ENCODE peak calls at places on chromosomes 6 and 20, in four cellular contexts. K is PC-9, C is right cardiac atrium, E is tibial nerve. Y is an unnamed sample. For H3K4me1, the result is how much of the 10 kb centered on the place peaks cover.

GRCh38 chr6:27040244-27041042 is 207.1 kb upstream of the PRSS16 start:
- DNase-seq in K (no peak), C (no peak), E (no peak), Y (no peak)

GRCh38 chr6:110053395-110054240 is 75.5 kb downstream of the GPR6 start:
- DNase-seq in C (no peak), E (no peak), K (peak), Y (no peak)

GRCh38 chr20:19976595-19977372 is 40.4 kb upstream of the NAA20 start:
- DNase-seq in C (peak), K (peak), E (no peak), Y (peak)

GRCh38 chr6:7921071-7921470 is 10.5 kb upstream of the TXNDC5 start:
- DNase-seq in C (no peak), E (no peak), K (no peak), Y (no peak)

GRCh38 chr20:20209684-20210083 is 157.4 kb downstream of the CFAP61 start:
- DNase-seq in E (no peak), C (no peak), K (no peak), Y (no peak)

GRCh38 chr6:148508401-148509151 is 165.9 kb downstream of the SASH1 start:
- DNase-seq in E (no peak), C (no peak), K (no peak), Y (no peak)

GRCh38 chr20:44394520-44395182 is 39.2 kb downstream of the HNF4A start:
- DNase-seq in K (no peak), C (no peak), E (no peak), Y (no peak)

GRCh38 chr20:49344975-49345374 is 67.1 kb upstream of the ZNFX1 start:
- DNase-seq in C (peak), K (peak), E (peak), Y (no peak)

GRCh38 chr6:4973972-4974885 is 29.6 kb downstream of the RPP40 start:
- DNase-seq in C (peak), E (no peak), K (no peak), Y (no peak)

GRCh38 chr6:154938245-154938583 is 56.9 kb upstream of the TIAM2 start:
- DNase-seq in K (no peak), C (no peak), E (no peak), Y (no peak)

GRCh38 chr6:32439708-32440214 is at the start of gene HLA-DRA:
- DNase-seq in C (no peak), K (no peak), E (no peak), Y (no peak)

GRCh38 chr6:87923389-87924050 is 124.1 kb upstream of the SPACA1 start:
- DNase-seq in C (no peak), E (no peak), K (no peak), Y (no peak)

GRCh38 chr6:36595168-36595818 is 1.1 kb downstream of the SRSF3 start:
- DNase-seq in E (no peak), K (no peak), C (no peak), Y (no peak)

GRCh38 chr6:128233501-128233900 is 286.9 kb downstream of the PTPRK start:
- DNase-seq in E (no peak), K (no peak), C (no peak), Y (no peak)

GRCh38 chr20:46520976-46521579 is 7.7 kb upstream of the ZNF334 start:
- DNase-seq in E (no peak), K (peak), C (peak), Y (no peak)

GRCh38 chr20:51569815-51570741 is 27.6 kb upstream of the NFATC2 start:
- DNase-seq in K (no peak), C (peak), E (no peak), Y (no peak)

GRCh38 chr6:101403566-101403965 is 10.1 kb downstream of the GRIK2 start:
- DNase-seq in E (no peak), K (no peak), C (no peak), Y (no peak)

GRCh38 chr20:21710341-21710740 is 4.9 kb downstream of the PAX1 start:
- DNase-seq in E (no peak), C (no peak), K (no peak), Y (no peak)

GRCh38 chr6:169850154-169850553 is 98.7 kb downstream of the ERMARD start:
- DNase-seq in K (no peak), E (no peak), C (no peak), Y (no peak)

GRCh38 chr6:148716811-148717210 is 30.0 kb upstream of the UST start:
- DNase-seq in E (no peak), K (no peak), C (no peak), Y (no peak)

GRCh38 chr6:130811932-130812331 is 15.3 kb upstream of the SMLR1 start:
- DNase-seq in K (no peak), E (no peak), C (no peak), Y (no peak)

GRCh38 chr20:14992071-14992654 is 654.8 kb upstream of the FLRT3 start:
- DNase-seq in E (no peak), C (no peak), K (no peak), Y (no peak)

GRCh38 chr6:169702640-169703246 is 817 bp downstream of the C6orf120 start:
- DNase-seq in C (no peak), K (peak), E (no peak), Y (no peak)

GRCh38 chr20:56003111-56003800 is 2.1 kb downstream of the CBLN4 start:
- DNase-seq in E (no peak), K (no peak), C (peak), Y (no peak)

GRCh38 chr6:122220254-122220653 is 179.2 kb upstream of the HSF2 start:
- DNase-seq in C (no peak), K (no peak), E (no peak), Y (no peak)

DNA sequence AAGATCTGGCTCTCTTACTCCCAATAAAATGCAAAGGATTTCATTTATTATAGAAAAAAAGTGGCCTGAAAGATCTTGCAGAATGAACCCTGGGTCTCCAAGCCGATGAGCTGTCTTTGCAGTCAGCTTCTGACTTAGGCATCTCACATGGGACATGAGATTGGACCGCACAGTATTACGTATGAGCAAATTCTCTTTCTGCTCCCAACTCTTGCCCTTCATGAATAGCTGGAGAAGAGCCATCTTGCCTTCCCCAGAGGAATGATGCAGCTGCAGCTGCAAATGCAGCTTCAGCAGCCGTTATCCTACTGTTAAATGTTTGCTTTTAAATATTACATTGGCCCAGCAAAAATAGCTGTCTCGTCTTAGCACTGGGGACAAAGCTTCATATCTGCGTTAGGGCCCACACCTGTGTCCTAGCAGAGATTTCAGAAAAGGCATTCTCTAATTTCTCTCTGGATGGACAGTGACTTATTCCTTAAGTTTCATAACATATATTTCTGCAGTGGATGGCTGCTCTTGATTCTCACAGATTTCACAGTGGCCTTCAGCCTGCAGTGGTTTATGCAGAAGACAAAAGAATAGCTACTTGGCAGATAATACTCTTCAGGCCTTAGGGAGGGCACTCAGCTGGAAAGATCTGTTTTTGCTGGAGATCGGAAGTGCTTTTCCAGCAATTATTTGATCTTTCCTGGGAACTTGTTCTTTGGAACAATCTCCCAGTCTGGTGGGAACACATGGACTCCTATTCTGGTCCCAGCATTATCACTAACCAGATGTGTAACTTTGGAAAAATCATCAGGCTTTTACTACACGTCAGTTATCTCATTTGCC is 129.2 kb downstream of the FYN start:
- DNase-seq in C (peak), K (no peak), E (peak), Y (no peak)
- H3K4me1 ChIP-seq in C (under half), K (under half), E (half or more), Y (under half)

DNA sequence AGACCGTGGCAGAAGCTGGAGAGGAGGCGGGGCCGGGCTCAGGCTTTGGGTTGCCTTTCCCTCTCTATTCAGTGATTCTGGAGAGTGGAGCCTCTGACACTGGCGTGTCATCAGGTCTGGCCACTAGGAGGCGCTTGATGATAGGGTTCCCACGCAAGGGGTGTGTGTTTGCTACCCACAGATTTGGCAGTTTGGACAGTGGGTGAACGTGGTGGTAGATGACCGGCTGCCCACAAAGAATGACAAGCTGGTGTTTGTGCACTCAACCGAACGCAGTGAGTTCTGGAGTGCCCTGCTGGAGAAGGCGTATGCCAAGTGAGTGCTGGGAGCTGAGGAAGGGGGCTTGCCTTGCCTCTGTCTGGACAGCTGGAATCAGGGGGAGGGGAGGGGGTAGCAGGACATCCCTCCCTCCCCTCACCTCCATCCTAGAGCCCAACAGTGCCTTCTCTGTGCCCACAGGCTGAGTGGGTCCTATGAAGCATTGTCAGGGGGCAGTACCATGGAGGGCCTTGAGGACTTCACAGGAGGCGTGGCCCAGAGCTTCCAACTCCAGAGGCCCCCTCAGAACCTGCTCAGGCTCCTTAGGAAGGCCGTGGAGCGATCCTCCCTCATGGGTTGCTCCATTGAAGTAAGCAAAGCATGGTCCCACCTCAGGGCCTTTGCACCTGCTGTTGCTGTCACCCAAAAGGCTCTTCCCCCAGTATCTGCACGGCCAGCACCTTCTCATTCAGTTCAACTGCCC is 14.3 kb downstream of the CAPN11 start:
- DNase-seq in C (peak), K (peak), E (peak), Y (peak)
- H3K4me1 ChIP-seq in C (under half), K (under half), E (under half), Y (under half)

DNA sequence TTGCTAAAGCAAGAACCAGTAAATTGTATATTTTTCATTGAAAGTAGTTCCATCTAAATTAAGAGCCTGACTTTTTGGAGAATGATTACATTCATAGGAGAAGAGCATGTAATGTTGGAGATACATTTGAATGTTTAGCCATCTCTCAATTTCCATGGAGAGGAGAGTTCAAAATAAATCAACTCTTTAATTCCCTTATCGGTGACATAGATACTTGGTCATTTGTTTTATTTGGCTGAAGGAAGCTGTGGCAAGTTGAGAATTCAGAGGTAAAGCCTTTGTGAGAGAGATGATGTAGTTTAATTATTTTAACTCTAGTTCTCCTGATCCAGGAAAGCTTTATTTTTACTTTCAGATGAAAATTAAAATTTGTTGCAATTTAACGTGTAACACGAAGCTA is 22.3 kb downstream of the QKI start:
- DNase-seq in C (no peak), K (no peak), E (no peak), Y (no peak)
- H3K4me1 ChIP-seq in C (under half), K (under half), E (under half), Y (under half)

DNA sequence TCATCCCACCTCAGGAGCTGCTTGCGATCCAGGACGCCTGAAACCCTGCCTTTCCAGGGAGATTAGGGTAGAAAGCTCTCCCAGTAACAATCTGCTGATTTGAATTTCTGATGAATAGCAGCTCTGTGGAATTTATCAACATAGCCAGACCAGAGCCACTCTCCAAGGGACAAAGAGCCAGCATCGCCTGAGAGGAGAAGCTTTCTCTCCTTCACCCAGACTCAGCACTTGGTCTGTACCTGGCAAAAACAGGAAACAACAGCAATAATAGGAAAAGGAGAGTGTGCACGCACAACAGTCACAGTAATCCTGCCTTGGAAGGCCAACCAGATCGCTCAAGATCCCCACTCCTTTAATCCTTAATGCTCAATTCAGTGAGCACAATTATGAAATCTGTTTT is 22.3 kb upstream of the ROS1 start:
- DNase-seq in K (no peak), E (no peak), C (no peak), Y (no peak)
- H3K4me1 ChIP-seq in K (under half), E (under half), C (under half), Y (under half)

DNA sequence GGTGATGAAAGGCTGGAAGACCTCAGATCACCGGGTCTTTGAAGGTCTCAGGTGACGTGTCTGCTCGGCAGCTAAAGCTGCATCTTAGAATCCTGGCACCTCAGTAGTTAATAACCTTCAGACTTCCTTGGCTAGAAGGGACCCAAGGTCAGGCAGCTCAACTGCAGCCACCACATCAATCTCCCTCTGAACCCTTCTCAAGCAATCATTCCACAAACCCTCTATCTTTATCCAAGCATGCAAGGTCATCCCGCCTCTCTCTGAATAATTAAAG is 16.7 kb upstream of the TLDC2 start:
- DNase-seq in E (no peak), K (no peak), C (no peak), Y (no peak)
- H3K4me1 ChIP-seq in E (half or more), K (under half), C (under half), Y (under half)

GRCh38 chr6:108651287-108651686 is 90.6 kb downstream of the FOXO3 start:
- DNase-seq in E (no peak), C (no peak), K (no peak), Y (no peak)
- H3K4me1 ChIP-seq in E (half or more), C (under half), K (half or more), Y (under half)

DNA sequence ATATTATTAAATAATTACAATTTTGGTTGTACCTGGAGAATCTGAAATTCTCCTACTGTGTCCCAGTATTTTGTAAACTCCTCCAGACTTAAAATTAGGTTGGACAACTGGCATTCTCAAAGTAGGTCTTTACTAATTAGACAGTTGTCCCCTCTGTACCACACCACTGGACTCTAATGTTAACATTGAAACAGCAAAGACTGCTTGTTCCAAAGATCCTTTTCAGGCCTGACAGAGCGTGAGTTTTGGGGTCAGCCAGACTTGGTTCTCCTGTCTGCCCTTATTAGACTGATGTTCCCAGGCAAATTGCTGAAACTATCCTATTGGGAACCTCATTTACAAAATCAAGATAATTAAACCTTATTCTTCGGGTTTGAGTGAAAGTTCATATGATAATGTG is 3.8 kb upstream of the BICRAL start:
- DNase-seq in E (no peak), K (no peak), C (no peak), Y (no peak)
- H3K4me1 ChIP-seq in E (under half), K (under half), C (under half), Y (under half)

GRCh38 chr6:15340775-15341174 is 94.9 kb downstream of the JARID2 start:
- DNase-seq in K (no peak), E (no peak), C (no peak), Y (no peak)

GRCh38 chr6:15336905-15337583 is 91.2 kb downstream of the JARID2 start:
- DNase-seq in E (no peak), K (no peak), C (no peak), Y (no peak)

GRCh38 chr6:15340105-15340601 is 94.3 kb downstream of the JARID2 start:
- DNase-seq in E (no peak), K (no peak), C (no peak), Y (no peak)

GRCh38 chr6:15337584-15337981 is 91.7 kb downstream of the JARID2 start:
- DNase-seq in K (no peak), C (no peak), E (no peak), Y (no peak)

DNA sequence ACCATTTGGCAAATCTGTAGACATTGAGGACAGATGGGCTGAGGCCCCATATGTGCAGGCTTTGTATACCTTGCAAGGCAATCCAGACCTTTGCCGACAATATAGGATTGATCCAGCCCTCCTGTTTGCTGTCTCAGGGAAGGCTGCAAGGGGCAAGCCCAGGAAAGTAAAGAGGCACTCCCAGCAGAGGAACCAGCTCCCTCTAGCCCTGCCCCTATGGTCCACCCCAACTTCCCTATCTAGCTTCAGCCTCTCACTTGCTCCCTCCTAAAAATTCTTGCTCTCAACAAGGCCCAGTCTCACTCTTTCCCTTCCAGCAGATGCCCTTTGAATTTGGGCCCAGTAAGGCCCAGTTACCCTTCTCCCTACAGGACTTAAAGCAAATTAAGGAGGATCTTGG is 92.6 kb downstream of the JARID2 start:
- DNase-seq in E (no peak), C (no peak), K (no peak), Y (no peak)
- H3K4me1 ChIP-seq in E (under half), C (under half), K (under half), Y (under half)